ENCODE peak calls at places on chromosomes 2 and 18, in six cellular contexts. F is Right ventricle myocardium superior, Y is cardiac septum, J is IMR-90, D is left cardiac atrium, V is HEK293T. R is an unnamed sample.

GRCh38 chr18:25896178-25896780 is 194.1 kb downstream of the SS18 start:
- DNase-seq in F (no peak), Y (no peak), J (peak; percentile 58), D (peak; percentile 37), V (peak; percentile 70), R (no peak)

GRCh38 chr2:185757356-185757755 is 18.8 kb downstream of the FSIP2 start:
- DNase-seq in F (no peak), Y (no peak), J (peak; percentile 1), D (no peak), V (no peak), R (no peak)

GRCh38 chr18:23306842-23307241 is 146.2 kb upstream of the RIOK3 start:
- DNase-seq in F (no peak), Y (no peak), J (no peak), D (no peak), V (no peak), R (no peak)

GRCh38 chr2:148645925-148646559 is 1.5 kb downstream of the EPC2 start:
- DNase-seq in F (no peak), Y (no peak), J (peak; percentile 92), D (no peak), V (peak; percentile 59), R (no peak)

GRCh38 chr2:18369750-18370149 is 190.7 kb downstream of the RDH14 start:
- DNase-seq in F (no peak), Y (no peak), J (peak; percentile 74), D (no peak), V (no peak), R (no peak)

GRCh38 chr18:35837922-35838496 is 134.5 kb upstream of the RMP24 start:
- DNase-seq in F (no peak), Y (no peak), J (no peak), D (no peak), V (no peak), R (no peak)

GRCh38 chr2:71215447-71215846 is 11.5 kb downstream of the PAIP2B start:
- DNase-seq in F (no peak), Y (no peak), J (no peak), D (no peak), V (no peak), R (no peak)

GRCh38 chr2:85959826-85960225 is 71.0 kb upstream of the ST3GAL5 start:
- DNase-seq in F (no peak), Y (no peak), J (no peak), D (no peak), V (no peak), R (no peak)

GRCh38 chr18:7923105-7923504 is 356.0 kb downstream of the PTPRM start:
- DNase-seq in F (no peak), Y (no peak), J (no peak), D (no peak), V (no peak), R (no peak)

GRCh38 chr2:128306931-128307460 is 11.7 kb downstream of the HS6ST1 start:
- DNase-seq in F (peak; percentile 38), Y (no peak), J (no peak), D (peak; percentile 12), V (no peak), R (peak; percentile 8)

GRCh38 chr2:240567872-240568677 is at the start of gene RNPEPL1:
- DNase-seq in F (peak; percentile 63), Y (peak; percentile 77), J (no peak), D (peak; percentile 50), V (peak; percentile 42), R (peak; percentile 50)

GRCh38 chr2:191486584-191487320 is 191.2 kb upstream of the NABP1 start:
- DNase-seq in F (no peak), Y (no peak), J (peak; percentile 99), D (peak; percentile 33), V (peak; percentile 20), R (no peak)

GRCh38 chr2:171044416-171044815 is 115.4 kb downstream of the GORASP2 start:
- DNase-seq in F (no peak), Y (no peak), J (no peak), D (no peak), V (no peak), R (no peak)

GRCh38 chr2:19003554-19003953 is 354.9 kb downstream of the OSR1 start:
- DNase-seq in F (no peak), Y (no peak), J (no peak), D (no peak), V (no peak), R (no peak)

GRCh38 chr18:44679912-44680270 is 797 bp upstream of the SETBP1 start:
- DNase-seq in F (peak; percentile 76), Y (peak; percentile 77), J (peak; percentile 31), D (peak; percentile 73), V (peak; percentile 26), R (peak; percentile 44)

GRCh38 chr2:46984642-46985476 is 69.3 kb upstream of the MCFD2 start:
- DNase-seq in F (peak; percentile 77), Y (no peak), J (peak; percentile 97), D (peak; percentile 78), V (no peak), R (no peak)

GRCh38 chr2:74555610-74556103 is 1.1 kb downstream of the DOK1 start:
- DNase-seq in F (peak; percentile 49), Y (no peak), J (no peak), D (no peak), V (no peak), R (no peak)

GRCh38 chr2:235187806-235188205 is 236.0 kb downstream of the SH3BP4 start:
- DNase-seq in F (no peak), Y (no peak), J (no peak), D (no peak), V (no peak), R (no peak)

GRCh38 chr18:79588636-79589481 is 90.7 kb upstream of the CTDP1 start:
- DNase-seq in F (peak; percentile 92), Y (peak; percentile 88), J (peak; percentile 87), D (peak; percentile 91), V (no peak), R (peak; percentile 64)

GRCh38 chr18:2961828-2962227 is 51.1 kb downstream of the LPIN2 start:
- DNase-seq in F (no peak), Y (no peak), J (peak; percentile 55), D (no peak), V (no peak), R (no peak)

GRCh38 chr2:25324905-25325592 is 16.7 kb downstream of the DNMT3A start:
- DNase-seq in F (peak; percentile 55), Y (no peak), J (peak; percentile 73), D (peak; percentile 63), V (no peak), R (no peak)

GRCh38 chr2:137093116-137093515 is 327.8 kb downstream of the THSD7B start:
- DNase-seq in F (no peak), Y (no peak), J (no peak), D (no peak), V (no peak), R (no peak)

GRCh38 chr2:28869494-28870145 is 489 bp downstream of the TRMT61B start:
- DNase-seq in F (peak; percentile 51), Y (no peak), J (no peak), D (no peak), V (no peak), R (no peak)

GRCh38 chr18:76673281-76674005 is 148.9 kb upstream of the ZNF236 start:
- DNase-seq in F (no peak), Y (no peak), J (no peak), D (no peak), V (no peak), R (no peak)

GRCh38 chr2:48567671-48568070 is 37.7 kb downstream of the STON1 start:
- DNase-seq in F (no peak), Y (no peak), J (no peak), D (no peak), V (no peak), R (no peak)

GRCh38 chr18:48715651-48716354 is 177.0 kb downstream of the CTIF start:
- DNase-seq in F (peak; percentile 54), Y (no peak), J (no peak), D (peak; percentile 58), V (no peak), R (no peak)

GRCh38 chr2:58851598-58851997 is 610.5 kb upstream of the FANCL start:
- DNase-seq in F (no peak), Y (no peak), J (no peak), D (no peak), V (no peak), R (no peak)

GRCh38 chr18:10727477-10727876 is 201.7 kb downstream of the NAPG start:
- DNase-seq in F (no peak), Y (no peak), J (peak; percentile 39), D (no peak), V (no peak), R (no peak)

GRCh38 chr2:218897394-218898108 is 16.9 kb downstream of the WNT10A start:
- DNase-seq in F (no peak), Y (no peak), J (no peak), D (no peak), V (no peak), R (no peak)

GRCh38 chr2:96517079-96517478 is 11.9 kb upstream of the NEURL3 start:
- DNase-seq in F (no peak), Y (no peak), J (no peak), D (no peak), V (no peak), R (no peak)

GRCh38 chr2:28761420-28761819 is 9.8 kb downstream of the PPP1CB start:
- DNase-seq in F (no peak), Y (no peak), J (no peak), D (no peak), V (no peak), R (no peak)

GRCh38 chr2:11568436-11568835 is 34.6 kb downstream of the GREB1 start:
- DNase-seq in F (no peak), Y (peak; percentile 46), J (no peak), D (no peak), V (no peak), R (no peak)

GRCh38 chr2:157053876-157054275 is 203.6 kb upstream of the GALNT5 start:
- DNase-seq in F (no peak), Y (no peak), J (no peak), D (no peak), V (no peak), R (no peak)

R was measured in mesothelial cell of epicardium.